ENCODE peak calls at places on chromosomes 7 and 10, in eight cellular contexts. I is T-cell; E is HT1080; O is hypothalamus; N is neural crest cell; Z is MCF 10A; R is stimulated activated CD4-positive, alpha-beta T cell treated with anti-CD3 and anti-CD28 coated beads, Interleukin-12 subunit alpha, Interleukin-12 subunit beta, amount 100 ng/mL, for 24 hours; G is myocyte. Q is an unnamed sample.

GRCh38 chr7:102883098-102883860 is 29.5 kb upstream of the LRRC17 start:
- DNase-seq in Z (peak), I (no peak), R (no peak), G (no peak), O (no peak), E (peak), N (no peak), Q (no peak)

GRCh38 chr10:4638116-4638515 is 187.9 kb upstream of the AKR1E2 start:
- DNase-seq in N (no peak), E (no peak), O (no peak), R (no peak), G (no peak), I (no peak), Z (no peak), Q (no peak)

GRCh38 chr7:27697861-27698430 is 35.3 kb upstream of the HIBADH start:
- DNase-seq in G (no peak), Z (peak), N (no peak), R (no peak), O (no peak), E (peak), I (no peak), Q (peak)

GRCh38 chr7:83469076-83469475 is 179.9 kb downstream of the SEMA3E start:
- DNase-seq in G (no peak), Z (no peak), I (no peak), E (peak), N (no peak), R (no peak), O (no peak), Q (no peak)

GRCh38 chr10:118028619-118029018 is 18.1 kb downstream of the RAB11FIP2 start:
- DNase-seq in E (no peak), I (no peak), O (no peak), N (no peak), Z (no peak), G (no peak), R (no peak), Q (no peak)

GRCh38 chr10:119412244-119412750 is 130.2 kb downstream of the RGS10 start:
- DNase-seq in Z (no peak), G (peak), I (no peak), E (no peak), R (no peak), N (no peak), O (no peak), Q (no peak)

GRCh38 chr7:99004216-99004615 is 125.9 kb downstream of the TRRAP start:
- DNase-seq in G (peak), N (no peak), R (no peak), O (no peak), E (no peak), I (no peak), Z (no peak), Q (no peak)

GRCh38 chr7:93119191-93119905 is 1.6 kb upstream of the SAMD9 start:
- DNase-seq in I (no peak), O (no peak), N (no peak), R (no peak), E (no peak), G (peak), Z (peak), Q (no peak)

GRCh38 chr10:117255835-117256460 is 15.0 kb downstream of the SLC18A2 start:
- DNase-seq in I (no peak), O (no peak), G (no peak), R (no peak), Z (no peak), E (no peak), N (no peak), Q (no peak)

GRCh38 chr7:66088861-66089838 is 13.5 kb downstream of the ASL start:
- DNase-seq in I (no peak), Z (no peak), G (no peak), O (no peak), R (no peak), N (no peak), E (no peak), Q (no peak)

GRCh38 chr10:81524467-81524866 is 350.5 kb upstream of the NRG3 start:
- DNase-seq in N (no peak), R (no peak), Z (no peak), G (no peak), E (no peak), O (no peak), I (no peak), Q (no peak)

GRCh38 chr10:71995880-71996597 is 31.8 kb downstream of the CHST3 start:
- DNase-seq in I (no peak), N (no peak), Z (no peak), O (no peak), E (no peak), R (no peak), G (peak), Q (no peak)